ENCODE peak calls at places on chromosome 22, in five cellular contexts. Z is AG09319, A is neural crest cell, I is HL-60, W is glutamatergic neuron. N is an unnamed sample.

GRCh38 chr22:29344137-29344536 is 28.6 kb upstream of the RASL10A start:
- DNase-seq in Z (peak; percentile 75), A (no peak), I (no peak), W (no peak), N (no peak)

GRCh38 chr22:19756288-19757128 is 4.1 kb upstream of the TBX1 start:
- DNase-seq in Z (no peak), A (no peak), I (peak; percentile 49), W (no peak), N (peak; percentile 65)

GRCh38 chr22:28902490-28902889 is 19.1 kb downstream of the ZNRF3 start:
- DNase-seq in Z (no peak), A (no peak), I (no peak), W (no peak), N (no peak)

GRCh38 chr22:46967445-46968358 is 205.3 kb downstream of the TBC1D22A start:
- DNase-seq in Z (no peak), A (no peak), I (no peak), W (no peak), N (no peak)

GRCh38 chr22:37202001-37202555 is 10.2 kb downstream of the SSTR3 start:
- DNase-seq in Z (no peak), A (no peak), I (no peak), W (no peak), N (no peak)

GRCh38 chr22:38454361-38455062 is 487 bp downstream of the KCNJ4 start:
- DNase-seq in Z (no peak), A (no peak), I (no peak), W (no peak), N (peak; percentile 56)

GRCh38 chr22:20107471-20107901 is 8.4 kb upstream of the RANBP1 start:
- DNase-seq in Z (no peak), A (no peak), I (no peak), W (peak; percentile 6), N (no peak)

GRCh38 chr22:29661355-29661754 is 57.9 kb downstream of the NF2 start:
- DNase-seq in Z (peak; percentile 10), A (no peak), I (no peak), W (no peak), N (no peak)

GRCh38 chr22:37588540-37589215 is 8.8 kb upstream of the LGALS2 start:
- DNase-seq in Z (no peak), A (no peak), I (no peak), W (no peak), N (no peak)

GRCh38 chr22:44860311-44860710 is 107.9 kb downstream of the ARHGAP8 start:
- DNase-seq in Z (no peak), A (no peak), I (no peak), W (no peak), N (no peak)

GRCh38 chr22:46432164-46433068 is 96.9 kb downstream of the TRMU start:
- DNase-seq in Z (no peak), A (no peak), I (peak; percentile 8), W (no peak), N (no peak)

GRCh38 chr22:40898850-40899357 is 37.0 kb upstream of the DNAJB7 start:
- DNase-seq in Z (peak; percentile 15), A (no peak), I (peak; percentile 29), W (no peak), N (no peak)

GRCh38 chr22:40237241-40237640 is 59.5 kb downstream of the TNRC6B start:
- DNase-seq in Z (no peak), A (no peak), I (no peak), W (no peak), N (no peak)

GRCh38 chr22:36808611-36809344 is 8.1 kb downstream of the PVALB start:
- DNase-seq in Z (no peak), A (no peak), I (no peak), W (no peak), N (no peak)

GRCh38 chr22:46788426-46789168 is 26.1 kb downstream of the TBC1D22A start:
- DNase-seq in Z (no peak), A (no peak), I (no peak), W (no peak), N (no peak)

GRCh38 chr22:24338701-24339451 is 68.2 kb downstream of the SPECC1L start:
- DNase-seq in Z (no peak), A (no peak), I (no peak), W (no peak), N (no peak)

GRCh38 chr22:21866821-21867527 is 471 bp downstream of the MAPK1 start:
- DNase-seq in Z (no peak), A (peak; percentile 9), I (peak; percentile 14), W (peak; percentile 18), N (no peak)

GRCh38 chr22:37865510-37865909 is 16.3 kb downstream of the EIF3L start:
- DNase-seq in Z (no peak), A (no peak), I (no peak), W (no peak), N (no peak)

GRCh38 chr22:45859231-45860161 is 117.5 kb downstream of the WNT7B start:
- DNase-seq in Z (no peak), A (no peak), I (no peak), W (no peak), N (no peak)

GRCh38 chr22:42283288-42284229 is 13.1 kb upstream of the TCF20 start:
- DNase-seq in Z (no peak), A (peak; percentile 65), I (no peak), W (peak; percentile 82), N (peak; percentile 85)

GRCh38 chr22:36929621-36930020 is 16.2 kb downstream of the CSF2RB start:
- DNase-seq in Z (no peak), A (no peak), I (no peak), W (no peak), N (no peak)

GRCh38 chr22:47386812-47387510 is 624.5 kb downstream of the TBC1D22A start:
- DNase-seq in Z (no peak), A (no peak), I (no peak), W (no peak), N (no peak)

GRCh38 chr22:42649261-42650056 is at the start of gene CYB5R3:
- DNase-seq in Z (peak; percentile 54), A (peak; percentile 71), I (peak; percentile 84), W (peak; percentile 91), N (peak; percentile 90)

GRCh38 chr22:24091551-24092420 is 80.7 kb downstream of the CABIN1 start:
- DNase-seq in Z (no peak), A (no peak), I (no peak), W (no peak), N (no peak)

GRCh38 chr22:36277482-36278291 is 24.8 kb downstream of the APOL1 start:
- DNase-seq in Z (no peak), A (peak; percentile 45), I (peak; percentile 58), W (peak; percentile 63), N (peak; percentile 61)

GRCh38 chr22:38435010-38435409 is 20.0 kb downstream of the KCNJ4 start:
- DNase-seq in Z (no peak), A (no peak), I (no peak), W (no peak), N (no peak)

GRCh38 chr22:20782083-20782482 is 8.2 kb downstream of the SERPIND1 start:
- DNase-seq in Z (no peak), A (no peak), I (no peak), W (no peak), N (no peak)

GRCh38 chr22:22556995-22557925 is 1.8 kb downstream of the PRAME start:
- DNase-seq in Z (no peak), A (no peak), I (peak; percentile 87), W (no peak), N (no peak)

GRCh38 chr22:47549741-47550340 is 787.4 kb downstream of the TBC1D22A start:
- DNase-seq in Z (no peak), A (no peak), I (no peak), W (no peak), N (no peak)

GRCh38 chr22:41833369-41834004 is 582 bp downstream of the SREBF2 start:
- DNase-seq in Z (no peak), A (peak; percentile 14), I (peak; percentile 38), W (peak; percentile 60), N (peak; percentile 64)

GRCh38 chr22:42769574-42770447 is 49.1 kb upstream of the A4GALT start:
- DNase-seq in Z (peak; percentile 38), A (no peak), I (no peak), W (no peak), N (peak; percentile 46)

GRCh38 chr22:45682069-45682468 is 10.4 kb downstream of the ATXN10 start:
- DNase-seq in Z (no peak), A (no peak), I (no peak), W (no peak), N (no peak)

GRCh38 chr22:19438286-19438685 is 5.9 kb downstream of the MRPL40 start:
- DNase-seq in Z (no peak), A (no peak), I (no peak), W (no peak), N (no peak)

GRCh38 chr22:17119481-17120202 is 1.5 kb downstream of the TMEM121B start:
- DNase-seq in Z (no peak), A (peak; percentile 34), I (no peak), W (peak; percentile 81), N (peak; percentile 35)
- TF ChIP-seq CTCF in Z (no peak), A (peak; percentile 50), I (no peak), W (peak; percentile 87), N (no peak)

DNA sequence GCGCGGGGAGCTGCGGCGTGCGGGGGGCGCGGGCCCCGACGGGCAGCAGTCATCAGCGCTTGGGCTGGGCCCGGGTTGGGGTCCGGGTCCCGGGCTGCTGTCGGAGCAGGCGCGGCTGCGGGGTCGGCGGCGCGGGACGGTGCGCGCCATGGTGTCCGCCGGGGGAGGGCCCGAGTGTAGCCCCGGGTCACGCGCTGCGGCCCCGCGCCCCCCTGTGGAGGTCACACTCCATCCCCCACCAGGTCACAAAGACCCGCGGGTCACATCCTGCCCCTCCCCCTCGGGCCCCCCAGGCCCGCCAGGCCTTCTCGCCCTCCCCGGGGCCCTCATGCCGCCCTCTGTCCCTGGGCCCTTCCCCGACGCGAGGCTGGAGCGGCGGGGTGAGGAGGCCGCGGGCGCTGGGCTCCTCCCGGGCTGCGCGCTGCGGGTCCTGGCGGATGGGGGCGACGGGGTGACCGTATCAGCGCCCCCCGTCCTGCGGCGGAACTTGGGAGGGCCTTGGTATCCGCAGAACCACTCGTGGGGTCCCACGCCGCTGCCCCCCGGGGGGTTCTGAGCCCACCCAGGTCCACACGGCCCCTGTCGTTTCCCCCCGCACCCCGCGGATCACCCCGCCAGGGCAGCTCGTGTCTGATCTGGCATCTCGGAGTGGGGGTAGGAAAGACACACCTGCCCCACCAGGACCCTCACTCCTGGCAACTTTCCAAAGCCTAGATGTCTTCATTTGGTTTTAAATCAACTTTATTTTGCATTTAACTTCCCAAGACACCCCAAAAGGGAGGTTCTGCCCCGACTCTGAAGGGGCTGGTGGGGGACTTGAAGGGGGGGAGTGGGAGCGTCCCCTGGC is 463 bp upstream of the TTLL8 start:
- DNase-seq in Z (no peak), A (no peak), I (no peak), W (no peak), N (peak; percentile 56)
- TF ChIP-seq CTCF in Z (no peak), A (no peak), I (no peak), W (no peak), N (no peak)

GRCh38 chr22:33747029-33747428 is 173.2 kb downstream of the LARGE1 start:
- DNase-seq in Z (no peak), A (no peak), I (no peak), W (no peak), N (no peak)

GRCh38 chr22:33743756-33744155 is 176.5 kb downstream of the LARGE1 start:
- DNase-seq in Z (no peak), A (no peak), I (no peak), W (no peak), N (no peak)

GRCh38 chr22:33748714-33749113 is 171.6 kb downstream of the LARGE1 start:
- DNase-seq in Z (no peak), A (no peak), I (no peak), W (no peak), N (no peak)

GRCh38 chr22:33746501-33746928 is 173.8 kb downstream of the LARGE1 start:
- DNase-seq in Z (no peak), A (no peak), I (no peak), W (no peak), N (no peak)

GRCh38 chr22:33747576-33748180 is 172.6 kb downstream of the LARGE1 start:
- DNase-seq in Z (no peak), A (no peak), I (no peak), W (no peak), N (no peak)
- TF ChIP-seq CTCF in Z (no peak), A (no peak), I (no peak), W (no peak), N (no peak)

GRCh38 chr22:49765951-49766350 is 61.7 kb downstream of the BRD1 start:
- DNase-seq in Z (no peak), A (no peak), I (no peak), W (peak; percentile 12), N (no peak)
- TF ChIP-seq CTCF in Z (no peak), A (no peak), I (no peak), W (no peak), N (no peak)

N was measured in nephron progenitor cell.